ENCODE peak calls at places on chromosomes 16 and 17, in eight cellular contexts. N is sciatic nerve; Y is activated T-cell treated with anti-CD3 and anti-CD28 coated beads for 1 hour; O is dorsolateral prefrontal cortex; L is ACHN; B is cardiac fibroblast; V is NCI-H2171; T is stimulated activated CD8-positive, alpha-beta memory T cell treated with anti-CD3 and anti-CD28 coated beads, Interleukin-7, amount 100 ng/mL, for 4 hours. H is an unnamed sample.

GRCh38 chr17:68310141-68310540 is 18.8 kb downstream of the ARSG start:
- DNase-seq in N (no peak), Y (peak; percentile 19), O (no peak), L (no peak), B (no peak), V (no peak), T (peak; percentile 51), H (no peak)

GRCh38 chr16:228917-229730 is at the start of gene LUC7L:
- DNase-seq in N (peak; percentile 93), Y (peak; percentile 80), O (peak; percentile 90), L (peak; percentile 92), B (peak; percentile 89), V (peak; percentile 90), T (peak; percentile 73), H (peak; percentile 47)

GRCh38 chr16:11609474-11610120 is 22.9 kb upstream of the LITAF start:
- DNase-seq in N (no peak), Y (no peak), O (no peak), L (peak; percentile 84), B (no peak), V (peak; percentile 63), T (no peak), H (peak; percentile 53)

GRCh38 chr17:76246080-76247066 is 6.1 kb upstream of the RNF157 start:
- DNase-seq in N (no peak), Y (no peak), O (no peak), L (no peak), B (no peak), V (no peak), T (no peak), H (no peak)

GRCh38 chr16:50491516-50491915 is 56.7 kb upstream of the NKD1 start:
- DNase-seq in N (no peak), Y (no peak), O (no peak), L (no peak), B (no peak), V (no peak), T (no peak), H (no peak)

GRCh38 chr17:1109606-1110523 is 69.9 kb downstream of the ABR start:
- DNase-seq in N (peak; percentile 78), Y (peak; percentile 39), O (no peak), L (peak; percentile 35), B (no peak), V (peak; percentile 37), T (no peak), H (no peak)

GRCh38 chr17:80110927-80111701 is 9.7 kb downstream of the GAA start:
- DNase-seq in N (no peak), Y (no peak), O (peak; percentile 23), L (no peak), B (no peak), V (no peak), T (no peak), H (no peak)

GRCh38 chr16:86549076-86549892 is 5.8 kb downstream of the MTHFSD start:
- DNase-seq in N (no peak), Y (no peak), O (no peak), L (no peak), B (no peak), V (no peak), T (no peak), H (no peak)

GRCh38 chr17:62652251-62653001 is 25.0 kb downstream of the MRC2 start:
- DNase-seq in N (no peak), Y (peak; percentile 16), O (no peak), L (peak; percentile 67), B (peak; percentile 63), V (peak; percentile 29), T (no peak), H (no peak)

GRCh38 chr17:44628234-44629188 is 27.8 kb upstream of the MEIOC start:
- DNase-seq in N (peak; percentile 89), Y (no peak), O (peak; percentile 39), L (no peak), B (peak; percentile 63), V (no peak), T (no peak), H (peak; percentile 53)

GRCh38 chr16:57960310-57960709 is 10.6 kb downstream of the CNGB1 start:
- DNase-seq in N (no peak), Y (no peak), O (no peak), L (no peak), B (no peak), V (no peak), T (no peak), H (no peak)

GRCh38 chr16:85416267-85417109 is 196.6 kb upstream of the GSE1 start:
- DNase-seq in N (peak; percentile 79), Y (peak; percentile 55), O (no peak), L (peak; percentile 60), B (peak; percentile 39), V (peak; percentile 51), T (peak; percentile 22), H (peak; percentile 48)

GRCh38 chr17:75654176-75654575 is 12.8 kb downstream of the RECQL5 start:
- DNase-seq in N (no peak), Y (no peak), O (no peak), L (peak; percentile 28), B (no peak), V (no peak), T (no peak), H (no peak)

GRCh38 chr17:59160203-59161025 is 4.9 kb downstream of the PRR11 start:
- DNase-seq in N (peak; percentile 26), Y (no peak), O (no peak), L (peak; percentile 22), B (peak; percentile 18), V (no peak), T (no peak), H (no peak)

GRCh38 chr16:19128454-19129210 is 14.9 kb downstream of the ITPRIPL2 start:
- DNase-seq in N (no peak), Y (no peak), O (no peak), L (no peak), B (no peak), V (no peak), T (no peak), H (peak; percentile 61)

GRCh38 chr17:75877752-75878173 is 618 bp downstream of the TRIM47 start:
- DNase-seq in N (peak; percentile 82), Y (peak; percentile 60), O (peak; percentile 66), L (peak; percentile 83), B (peak; percentile 75), V (peak; percentile 72), T (no peak), H (peak; percentile 50)

GRCh38 chr17:75635610-75636202 is 2.5 kb downstream of the SMIM5 start:
- DNase-seq in N (no peak), Y (no peak), O (no peak), L (no peak), B (no peak), V (peak; percentile 32), T (no peak), H (no peak)

GRCh38 chr16:67170168-67170947 is at the start of gene NOL3:
- DNase-seq in N (peak; percentile 88), Y (no peak), O (no peak), L (peak; percentile 92), B (peak; percentile 92), V (peak; percentile 41), T (no peak), H (peak; percentile 29)